ENCODE peak calls at places on chromosomes 12 and 14, in ten cellular contexts. N is OCI-LY7, R is PC-3, E is stomach, V is esophagus muscularis mucosa, F is upper lobe of right lung, M is cardiac muscle cell, T is SK-N-SH, K is testis, L is transverse colon. J is an unnamed sample. For H3K36me3, the result is how much of the 10 kb centered on the place peaks cover.

GRCh38 chr12:6375269-6376078 is at the start of gene SCNN1A:
- DNase-seq in N (no peak), R (no peak), E (peak), V (no peak), F (peak), M (no peak), T (no peak), K (no peak), L (peak), J (no peak)

GRCh38 chr14:39939023-39939422 is 506.8 kb upstream of the FBXO33 start:
- DNase-seq in N (no peak), R (peak), E (no peak), V (no peak), F (no peak), M (no peak), T (no peak), K (no peak), L (no peak), J (no peak)

GRCh38 chr12:92143280-92143679 is 2.4 kb downstream of the BTG1 start:
- DNase-seq in N (no peak), R (no peak), E (no peak), V (no peak), F (no peak), M (no peak), T (no peak), K (no peak), L (no peak), J (no peak)

GRCh38 chr12:50088577-50089335 is 3.6 kb downstream of the SMARCD1 start:
- DNase-seq in N (peak), R (peak), E (peak), V (no peak), F (no peak), M (peak), T (peak), K (peak), L (peak), J (no peak)

GRCh38 chr12:96104566-96104965 is 69.2 kb upstream of the LTA4H start:
- DNase-seq in N (no peak), R (no peak), E (no peak), V (no peak), F (no peak), M (no peak), T (no peak), K (no peak), L (no peak), J (no peak)

GRCh38 chr12:106078358-106079025 is 60.3 kb downstream of the NUAK1 start:
- DNase-seq in N (no peak), R (peak), E (no peak), V (no peak), F (no peak), M (no peak), T (no peak), K (no peak), L (peak), J (no peak)

GRCh38 chr12:130026608-130027176 is 122.9 kb upstream of the TMEM132D start:
- DNase-seq in N (peak), R (peak), E (peak), V (no peak), F (no peak), M (peak), T (peak), K (peak), L (peak), J (no peak)

GRCh38 chr12:125024949-125025563 is 31.6 kb downstream of the BRI3BP start:
- DNase-seq in N (no peak), R (no peak), E (no peak), V (no peak), F (peak), M (no peak), T (no peak), K (peak), L (no peak), J (no peak)

GRCh38 chr12:46343122-46343852 is 29.3 kb downstream of the SLC38A2 start:
- DNase-seq in N (no peak), R (peak), E (peak), V (no peak), F (no peak), M (no peak), T (no peak), K (no peak), L (no peak), J (no peak)

GRCh38 chr12:108633534-108634224 is at the start of gene SELPLG:
- DNase-seq in N (peak), R (no peak), E (peak), V (no peak), F (peak), M (no peak), T (no peak), K (peak), L (peak), J (peak)

GRCh38 chr12:53867216-53868012 is 71.2 kb upstream of the HOXC13 start:
- DNase-seq in N (no peak), R (peak), E (no peak), V (no peak), F (no peak), M (no peak), T (no peak), K (no peak), L (no peak), J (no peak)

GRCh38 chr14:66425402-66425801 is 60.8 kb upstream of the CCDC196 start:
- DNase-seq in N (no peak), R (no peak), E (no peak), V (no peak), F (no peak), M (no peak), T (no peak), K (no peak), L (no peak), J (no peak)

GRCh38 chr12:9745191-9745590 is 12.3 kb upstream of the CLECL1 start:
- DNase-seq in N (no peak), R (no peak), E (no peak), V (no peak), F (no peak), M (no peak), T (no peak), K (no peak), L (no peak), J (no peak)

GRCh38 chr14:65637780-65638179 is 225.2 kb downstream of the FUT8 start:
- DNase-seq in N (peak), R (no peak), E (no peak), V (no peak), F (no peak), M (no peak), T (no peak), K (no peak), L (no peak), J (peak)

GRCh38 chr12:604956-605355 is 58.3 kb downstream of the NINJ2 start:
- DNase-seq in N (no peak), R (no peak), E (no peak), V (no peak), F (no peak), M (peak), T (no peak), K (no peak), L (no peak), J (no peak)

GRCh38 chr12:72747460-72747859 is 475.3 kb downstream of the TRHDE start:
- DNase-seq in N (no peak), R (peak), E (no peak), V (no peak), F (no peak), M (no peak), T (no peak), K (no peak), L (no peak), J (no peak)

GRCh38 chr12:103884316-103884715 is 43.3 kb upstream of the NT5DC3 start:
- DNase-seq in N (peak), R (peak), E (no peak), V (no peak), F (no peak), M (peak), T (peak), K (peak), L (peak), J (no peak)

GRCh38 chr12:57983150-57983857 is 41.9 kb downstream of the ATP23 start:
- DNase-seq in N (peak), R (peak), E (no peak), V (no peak), F (no peak), M (peak), T (peak), K (peak), L (peak), J (no peak)

GRCh38 chr14:76782885-76783566 is 21.8 kb downstream of the VASH1 start:
- DNase-seq in N (no peak), R (no peak), E (no peak), V (peak), F (no peak), M (no peak), T (no peak), K (no peak), L (no peak), J (no peak)

GRCh38 chr14:77498984-77499527 is 440 bp upstream of the ISM2 start:
- DNase-seq in N (no peak), R (no peak), E (peak), V (no peak), F (peak), M (peak), T (no peak), K (peak), L (no peak), J (peak)

GRCh38 chr12:106080111-106080732 is 58.5 kb downstream of the NUAK1 start:
- DNase-seq in N (no peak), R (no peak), E (no peak), V (no peak), F (no peak), M (peak), T (no peak), K (peak), L (no peak), J (no peak)

GRCh38 chr14:35336171-35337073 is 44.2 kb downstream of the PSMA6 start:
- DNase-seq in N (no peak), R (peak), E (peak), V (peak), F (peak), M (peak), T (peak), K (peak), L (peak), J (no peak)

GRCh38 chr14:65421201-65421981 is 8.9 kb downstream of the FUT8 start:
- DNase-seq in N (no peak), R (peak), E (no peak), V (no peak), F (no peak), M (no peak), T (no peak), K (no peak), L (no peak), J (no peak)

GRCh38 chr12:51172515-51173431 is at the start of gene TFCP2:
- DNase-seq in N (peak), R (peak), E (peak), V (peak), F (peak), M (peak), T (peak), K (peak), L (peak), J (peak)

GRCh38 chr14:68340262-68340661 is 452.6 kb downstream of the ZFP36L1 start:
- DNase-seq in N (no peak), R (no peak), E (no peak), V (no peak), F (no peak), M (no peak), T (no peak), K (no peak), L (no peak), J (no peak)

GRCh38 chr14:38404100-38404541 is 148.2 kb upstream of the CLEC14A start:
- DNase-seq in N (no peak), R (peak), E (no peak), V (no peak), F (no peak), M (no peak), T (no peak), K (no peak), L (no peak), J (no peak)

GRCh38 chr12:4943067-4943937 is 33.6 kb downstream of the KCNA1 start:
- DNase-seq in N (no peak), R (no peak), E (no peak), V (no peak), F (no peak), M (no peak), T (no peak), K (no peak), L (no peak), J (peak)

GRCh38 chr12:50211392-50212070 is 44.4 kb upstream of the CERS5 start:
- DNase-seq in N (peak), R (peak), E (no peak), V (no peak), F (no peak), M (no peak), T (no peak), K (no peak), L (no peak), J (no peak)

GRCh38 chr14:104732355-104732804 is 8.4 kb downstream of the ADSS1 start:
- DNase-seq in N (no peak), R (no peak), E (peak), V (no peak), F (peak), M (no peak), T (no peak), K (no peak), L (peak), J (no peak)

GRCh38 chr12:3341594-3341993 is 149.4 kb upstream of the PRMT8 start:
- DNase-seq in N (no peak), R (no peak), E (no peak), V (no peak), F (no peak), M (peak), T (no peak), K (peak), L (no peak), J (no peak)

GRCh38 chr12:45669762-45670161 is 59.7 kb upstream of the ARID2 start:
- DNase-seq in N (no peak), R (no peak), E (no peak), V (no peak), F (no peak), M (no peak), T (no peak), K (no peak), L (no peak), J (no peak)

GRCh38 chr12:105492591-105492990 is 162.1 kb downstream of the C12orf75 start:
- DNase-seq in N (no peak), R (no peak), E (no peak), V (no peak), F (no peak), M (no peak), T (no peak), K (no peak), L (no peak), J (no peak)

GRCh38 chr12:29317556-29318363 is 63.2 kb downstream of the ERGIC2 start:
- DNase-seq in N (peak), R (peak), E (peak), V (no peak), F (no peak), M (peak), T (peak), K (peak), L (peak), J (no peak)

GRCh38 chr12:118237908-118238307 is 102.0 kb downstream of the PEBP1 start:
- DNase-seq in N (no peak), R (peak), E (no peak), V (no peak), F (no peak), M (no peak), T (no peak), K (no peak), L (no peak), J (no peak)
- H3K4me3 ChIP-seq in N (peak), R (peak), E (no peak), V (no peak), F (no peak), M (no peak), T (no peak), K (no peak), L (no peak), J (no peak)

GRCh38 chr12:78600541-78600940 is 264.0 kb upstream of the SYT1 start:
- DNase-seq in N (no peak), R (no peak), E (no peak), V (no peak), F (no peak), M (no peak), T (no peak), K (no peak), L (no peak), J (no peak)
- TF ChIP-seq CTCF in N (no peak), R (no peak), E (no peak), V (no peak), F (no peak), M (no peak), T (no peak), K (no peak), L (no peak), J (no peak)

GRCh38 chr12:24012528-24012927 is 63.1 kb upstream of the SOX5 start:
- DNase-seq in N (no peak), R (peak), E (no peak), V (no peak), F (no peak), M (no peak), T (no peak), K (no peak), L (no peak), J (no peak)

GRCh38 chr12:24011927-24012326 is 62.5 kb upstream of the SOX5 start:
- DNase-seq in N (no peak), R (no peak), E (no peak), V (no peak), F (no peak), M (no peak), T (no peak), K (no peak), L (no peak), J (no peak)

GRCh38 chr12:24014853-24015590 is 65.6 kb upstream of the SOX5 start:
- DNase-seq in N (no peak), R (no peak), E (no peak), V (no peak), F (no peak), M (no peak), T (no peak), K (no peak), L (no peak), J (no peak)

GRCh38 chr12:24015771-24016170 is 66.3 kb upstream of the SOX5 start:
- DNase-seq in N (no peak), R (no peak), E (no peak), V (no peak), F (no peak), M (no peak), T (no peak), K (no peak), L (no peak), J (no peak)

DNA sequence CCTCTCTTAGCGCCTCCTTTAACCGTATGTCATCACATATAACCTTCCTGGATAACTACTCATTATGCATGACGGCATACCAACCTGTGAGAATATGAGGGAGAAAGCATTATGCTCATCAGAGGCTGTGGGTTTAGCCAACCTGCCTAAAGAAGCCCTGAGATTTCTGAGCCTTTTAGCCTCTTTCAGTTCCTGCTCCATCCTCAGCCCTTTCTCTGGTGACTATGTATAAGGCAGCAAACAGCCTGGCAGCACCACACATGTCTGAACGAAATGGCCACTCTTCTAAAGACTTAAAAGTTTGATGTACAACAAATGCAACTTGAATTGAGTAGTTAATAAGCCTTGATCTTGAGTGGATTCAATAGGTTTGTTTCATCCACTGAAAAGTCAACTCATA is 64.8 kb upstream of the SOX5 start:
- DNase-seq in N (no peak), R (no peak), E (no peak), V (no peak), F (no peak), M (no peak), T (no peak), K (no peak), L (no peak), J (no peak)
- H3K36me3 ChIP-seq in N (under half), R (under half), E (under half), V (under half), F (under half), M (under half), T (under half), K (under half), L (under half), J (under half)

DNA sequence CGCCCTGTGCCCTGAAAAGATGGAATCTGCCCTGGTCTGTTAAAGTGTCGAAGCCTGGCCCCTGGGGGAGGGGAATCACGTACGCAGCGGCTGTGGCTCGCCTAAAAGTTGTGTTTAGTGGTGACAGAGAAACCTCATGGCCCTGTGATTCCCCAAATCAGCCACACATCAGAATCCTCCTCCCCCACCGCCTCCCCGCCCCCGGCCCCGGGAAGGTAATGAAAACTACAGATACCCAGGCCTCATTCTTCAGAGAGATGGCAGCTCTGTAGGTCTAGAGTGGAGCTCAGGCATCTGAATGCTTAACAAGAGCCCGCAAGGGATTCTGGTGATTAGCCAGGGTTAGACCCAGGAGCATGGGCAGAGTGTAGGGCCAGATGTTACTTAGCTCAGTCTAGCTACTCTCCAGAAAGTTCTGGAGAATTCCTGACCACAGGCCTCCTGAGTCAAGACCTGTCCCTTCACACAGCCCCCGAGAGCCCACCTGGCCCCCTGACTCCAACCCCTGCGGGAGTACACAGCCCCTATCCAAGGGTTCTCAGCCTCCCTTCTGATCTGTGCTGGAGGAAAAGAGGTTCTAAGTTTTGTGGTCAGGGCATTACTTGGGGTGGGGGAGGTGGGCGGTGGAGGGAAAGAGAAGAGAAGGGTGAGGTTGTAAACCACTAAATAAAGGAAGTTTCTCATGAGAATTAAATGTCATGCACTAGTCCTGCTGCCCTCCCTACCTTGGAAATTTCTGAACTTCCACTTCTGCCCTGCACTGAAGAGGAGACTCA is 114.8 kb downstream of the PLXNC1 start:
- DNase-seq in N (peak), R (no peak), E (no peak), V (no peak), F (peak), M (no peak), T (no peak), K (no peak), L (peak), J (peak)
- H3K4me3 ChIP-seq in N (peak), R (peak), E (peak), V (peak), F (peak), M (no peak), T (no peak), K (peak), L (peak), J (peak)

GRCh38 chr12:30905483-30906009 is 21.0 kb upstream of the TSPAN11 start:
- DNase-seq in N (no peak), R (no peak), E (no peak), V (no peak), F (no peak), M (no peak), T (no peak), K (no peak), L (no peak), J (no peak)
- TF ChIP-seq CTCF in N (no peak), R (no peak), E (no peak), V (no peak), F (no peak), M (no peak), T (no peak), K (no peak), L (no peak), J (no peak)